ENCODE peak calls at places on chromosomes 5 and 9, in eight cellular contexts. L, Q, O, V, J, K, I and T are unnamed samples. For H3K9me3, the result is how much of the 10 kb centered on the place peaks cover.

GRCh38 chr5:157294692-157295091 is 28.8 kb downstream of the CYFIP2 start:
- DNase-seq in L (no peak), Q (no peak), O (no peak), V (no peak), J (no peak), K (no peak), I (no peak), T (no peak)

GRCh38 chr5:172549708-172550095 is 91.4 kb upstream of the NEURL1B start:
- DNase-seq in L (no peak), Q (no peak), O (no peak), V (no peak), J (no peak), K (no peak), I (no peak), T (no peak)

GRCh38 chr5:169173372-169173771 is 127.6 kb downstream of the SLIT3 start:
- DNase-seq in L (no peak), Q (no peak), O (no peak), V (no peak), J (no peak), K (no peak), I (no peak), T (no peak)

GRCh38 chr9:33465596-33466564 is 7.8 kb downstream of the NOL6 start:
- DNase-seq in L (no peak), Q (no peak), O (no peak), V (no peak), J (no peak), K (no peak), I (no peak), T (no peak)

GRCh38 chr5:123094919-123095693 is 6.1 kb downstream of the PRDM6 start:
- DNase-seq in L (no peak), Q (no peak), O (no peak), V (no peak), J (no peak), K (no peak), I (no peak), T (no peak)

GRCh38 chr9:69303331-69303730 is 21.7 kb upstream of the ENTREP1 start:
- DNase-seq in L (no peak), Q (no peak), O (no peak), V (no peak), J (no peak), K (no peak), I (no peak), T (no peak)

GRCh38 chr9:133303266-133304157 is 28.5 kb upstream of the ABO start:
- DNase-seq in L (no peak), Q (no peak), O (no peak), V (peak), J (no peak), K (no peak), I (no peak), T (no peak)

GRCh38 chr5:10423009-10423408 is 18.7 kb upstream of the ROPN1L start:
- DNase-seq in L (no peak), Q (no peak), O (no peak), V (no peak), J (no peak), K (no peak), I (no peak), T (no peak)

GRCh38 chr9:68507098-68507795 is 33.4 kb downstream of the TMEM252 start:
- DNase-seq in L (no peak), Q (no peak), O (no peak), V (no peak), J (no peak), K (no peak), I (peak), T (no peak)

GRCh38 chr9:122498883-122499288 is 11.7 kb upstream of the OR1J2 start:
- DNase-seq in L (no peak), Q (no peak), O (no peak), V (peak), J (no peak), K (no peak), I (no peak), T (no peak)

GRCh38 chr5:108966910-108967309 is 219.2 kb downstream of the FER start:
- DNase-seq in L (no peak), Q (no peak), O (no peak), V (no peak), J (no peak), K (no peak), I (no peak), T (no peak)

GRCh38 chr5:89342106-89342876 is 459.3 kb upstream of the MEF2C start:
- DNase-seq in L (no peak), Q (no peak), O (no peak), V (no peak), J (no peak), K (no peak), I (no peak), T (no peak)

GRCh38 chr9:133945977-133946753 is 46.0 kb downstream of the VAV2 start:
- DNase-seq in L (no peak), Q (peak), O (no peak), V (no peak), J (no peak), K (no peak), I (no peak), T (peak)

GRCh38 chr9:4237748-4238511 is 61.9 kb downstream of the GLIS3 start:
- DNase-seq in L (peak), Q (peak), O (no peak), V (no peak), J (no peak), K (no peak), I (no peak), T (no peak)

GRCh38 chr5:149937610-149938009 is 7.0 kb downstream of the PDE6A start:
- DNase-seq in L (no peak), Q (no peak), O (no peak), V (no peak), J (no peak), K (no peak), I (no peak), T (no peak)

GRCh38 chr5:142888469-142889085 is 118.4 kb downstream of the ARHGAP26 start:
- DNase-seq in L (peak), Q (no peak), O (no peak), V (no peak), J (no peak), K (no peak), I (peak), T (no peak)

GRCh38 chr5:77086611-77087483 is at the start of gene ZBED3:
- DNase-seq in L (peak), Q (peak), O (peak), V (peak), J (peak), K (peak), I (peak), T (peak)

GRCh38 chr9:127873886-127874285 is 3.6 kb downstream of the AK1 start:
- DNase-seq in L (peak), Q (peak), O (peak), V (peak), J (no peak), K (peak), I (peak), T (peak)

GRCh38 chr9:124182741-124183140 is 75.0 kb upstream of the NEK6 start:
- DNase-seq in L (no peak), Q (no peak), O (no peak), V (no peak), J (no peak), K (no peak), I (no peak), T (no peak)

GRCh38 chr9:111298831-111299603 is 31.0 kb downstream of the OR2K2 start:
- DNase-seq in L (peak), Q (peak), O (peak), V (peak), J (no peak), K (no peak), I (no peak), T (no peak)

GRCh38 chr9:106060885-106061284 is 366.5 kb downstream of the TMEM38B start:
- DNase-seq in L (no peak), Q (no peak), O (no peak), V (no peak), J (no peak), K (no peak), I (no peak), T (no peak)
- H3K9me3 ChIP-seq in L (under half), Q (under half), O (under half), V (under half), J (under half), K (under half), I (under half), T (under half)

GRCh38 chr5:118592678-118593328 is 395.5 kb downstream of the DTWD2 start:
- DNase-seq in L (no peak), Q (no peak), O (no peak), V (no peak), J (no peak), K (no peak), I (no peak), T (no peak)
- TF ChIP-seq CTCF in L (peak), Q (no peak), O (no peak), V (no peak), J (no peak), K (no peak), I (no peak), T (no peak)

DNA sequence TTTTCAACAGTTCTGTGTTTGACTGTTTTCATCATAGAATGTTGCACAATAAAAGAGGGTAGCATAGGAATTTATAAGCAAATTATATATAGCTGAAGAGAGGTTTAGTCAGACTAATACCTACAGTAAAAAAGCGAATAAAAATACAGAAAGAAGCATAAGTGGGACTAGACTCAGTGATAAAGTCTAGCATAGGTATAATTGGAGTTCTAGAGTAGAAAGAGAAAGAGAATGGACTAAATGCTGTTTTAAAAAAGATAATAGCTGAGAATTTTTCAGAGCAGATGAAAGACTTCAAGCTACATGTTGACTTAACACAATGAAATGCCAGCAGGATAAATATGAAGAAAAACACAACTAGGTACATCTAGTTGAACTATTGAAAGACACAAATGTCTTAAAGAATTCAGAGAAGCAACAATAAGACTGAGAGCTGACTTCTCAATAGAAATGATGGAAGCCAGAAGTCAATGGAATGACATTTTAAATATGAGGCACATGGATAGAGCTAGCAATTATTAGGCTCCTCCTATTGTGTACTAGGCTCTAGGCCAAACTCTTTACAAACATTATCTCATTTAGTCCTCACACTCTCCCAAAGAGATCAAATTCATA is 573.9 kb downstream of the ZNF608 start:
- DNase-seq in L (no peak), Q (no peak), O (no peak), V (no peak), J (no peak), K (no peak), I (no peak), T (no peak)
- H3K9me3 ChIP-seq in L (under half), Q (under half), O (under half), V (under half), J (under half), K (under half), I (under half), T (under half)

DNA sequence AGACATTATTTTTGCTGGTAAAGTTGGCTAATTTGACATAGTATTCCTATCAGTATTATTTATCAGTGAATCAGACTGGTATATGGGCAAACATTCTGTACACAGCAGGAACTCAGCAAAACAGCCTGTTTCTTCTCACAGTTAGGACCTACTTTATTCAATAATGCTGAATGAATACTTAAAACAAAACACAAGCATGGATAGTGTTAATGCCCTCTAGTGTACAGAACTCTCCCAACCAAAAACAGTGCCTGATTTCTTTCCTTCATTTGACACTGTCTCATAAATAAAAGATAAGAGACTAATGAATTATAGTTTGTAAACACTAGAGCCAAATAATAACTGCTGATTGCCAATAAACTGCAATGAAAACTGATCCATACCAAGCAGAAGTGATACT is 1113.3 kb downstream of the PTPRD start:
- DNase-seq in L (no peak), Q (no peak), O (no peak), V (no peak), J (no peak), K (no peak), I (no peak), T (no peak)
- TF ChIP-seq CTCF in L (no peak), Q (no peak), O (no peak), V (no peak), J (no peak), K (no peak), I (no peak), T (no peak)

DNA sequence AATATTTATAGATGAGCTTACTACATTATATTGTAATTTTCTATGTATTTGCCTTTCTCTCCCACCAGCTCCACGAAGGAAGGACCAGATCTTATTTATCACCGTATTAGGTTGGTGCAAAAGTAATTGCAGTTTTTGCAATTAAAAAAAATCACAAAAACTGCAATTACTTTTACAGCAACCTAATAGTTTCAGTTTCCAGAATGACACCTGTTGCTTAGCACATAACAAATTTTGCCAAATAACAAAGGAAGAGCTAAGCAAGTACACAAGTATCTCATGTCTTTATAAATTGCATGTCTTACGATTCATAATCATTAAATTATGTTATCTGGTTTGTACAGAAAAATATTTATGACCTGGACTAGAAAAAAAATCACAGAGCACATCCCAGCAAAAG is 45.9 kb downstream of the AGXT2 start:
- DNase-seq in L (no peak), Q (no peak), O (no peak), V (no peak), J (no peak), K (no peak), I (no peak), T (no peak)
- H3K9me3 ChIP-seq in L (under half), Q (under half), O (under half), V (under half), J (under half), K (under half), I (under half), T (under half)

GRCh38 chr5:91109634-91110033 is 273.5 kb downstream of the ARRDC3 start:
- DNase-seq in L (no peak), Q (no peak), O (no peak), V (no peak), J (no peak), K (no peak), I (no peak), T (no peak)
- TF ChIP-seq CTCF in L (no peak), Q (no peak), O (no peak), V (no peak), J (no peak), K (no peak), I (no peak), T (no peak)

GRCh38 chr9:10875752-10876151 is 262.9 kb upstream of the PTPRD start:
- DNase-seq in L (no peak), Q (no peak), O (no peak), V (no peak), J (no peak), K (no peak), I (no peak), T (no peak)
- H3K9me3 ChIP-seq in L (under half), Q (under half), O (under half), V (under half), J (under half), K (under half), I (under half), T (under half)

DNA sequence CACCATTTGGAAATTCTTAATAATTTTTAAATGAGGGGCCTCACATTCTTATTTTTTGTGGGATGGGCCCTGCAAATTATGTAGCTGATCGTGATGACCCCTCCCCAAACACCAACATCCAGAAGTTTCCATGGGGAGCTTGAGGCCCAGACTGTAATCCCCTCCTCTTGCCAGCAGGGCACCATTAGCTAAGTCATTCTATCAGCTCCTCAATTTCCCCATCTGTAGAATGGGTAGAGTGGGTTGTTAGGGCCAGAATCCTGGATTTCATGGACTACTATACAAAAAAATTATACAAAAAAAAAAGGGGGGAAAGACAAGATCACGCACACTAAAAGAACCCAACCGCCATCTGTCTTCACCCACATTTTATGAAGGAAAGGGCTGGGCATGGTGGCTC is 38.4 kb downstream of the SHB start:
- DNase-seq in L (no peak), Q (no peak), O (no peak), V (no peak), J (no peak), K (no peak), I (no peak), T (no peak)
- TF ChIP-seq CTCF in L (no peak), Q (no peak), O (no peak), V (no peak), J (no peak), K (no peak), I (no peak), T (no peak)